ENCODE peak calls at places on chromosomes 5 and 9, in four cellular contexts. J, E, R and H are unnamed samples.

GRCh38 chr5:40572947-40573346 is 106.8 kb upstream of the PTGER4 start:
- DNase-seq in J (no peak), E (no peak), R (no peak), H (no peak)

GRCh38 chr5:94893404-94894145 is 275.1 kb downstream of the SLF1 start:
- DNase-seq in E (no peak), R (no peak), J (no peak), H (no peak)

GRCh38 chr5:31604240-31604639 is 34.7 kb upstream of the PDZD2 start:
- DNase-seq in J (no peak), E (no peak), R (no peak), H (no peak)

GRCh38 chr9:127142291-127142690 is 19.9 kb upstream of the ANGPTL2 start:
- DNase-seq in J (peak), R (no peak), E (no peak), H (no peak)

GRCh38 chr5:178120661-178121357 is 7.5 kb downstream of the N4BP3 start:
- DNase-seq in R (no peak), E (no peak), J (peak), H (peak)

GRCh38 chr5:160169326-160169725 is 50.1 kb upstream of the PWWP2A start:
- DNase-seq in R (no peak), J (no peak), E (peak), H (no peak)

GRCh38 chr9:119963798-119964372 is 594.6 kb upstream of the BRINP1 start:
- DNase-seq in J (peak), E (peak), R (no peak), H (peak)

GRCh38 chr5:43432486-43433365 is 20.5 kb upstream of the CCL28 start:
- DNase-seq in E (peak), R (no peak), J (no peak), H (peak)

GRCh38 chr5:10973316-10973715 is 212.3 kb upstream of the DAP start:
- DNase-seq in J (no peak), R (no peak), E (no peak), H (no peak)

GRCh38 chr9:24712190-24712589 is 166.5 kb upstream of the IZUMO3 start:
- DNase-seq in J (no peak), E (no peak), R (no peak), H (no peak)

GRCh38 chr9:136506425-136506824 is 23.6 kb upstream of the SEC16A start:
- DNase-seq in R (no peak), E (no peak), J (no peak), H (no peak)

GRCh38 chr5:175683231-175683630 is 25.4 kb downstream of the HRH2 start:
- DNase-seq in J (no peak), R (no peak), E (no peak), H (no peak)

GRCh38 chr5:116423587-116424257 is 150.9 kb downstream of the SEMA6A start:
- DNase-seq in R (no peak), E (no peak), J (no peak), H (no peak)

GRCh38 chr9:113997610-113998009 is 80.5 kb downstream of the AMBP start:
- DNase-seq in R (no peak), E (no peak), J (peak), H (no peak)

GRCh38 chr5:138230261-138230660 is 17.1 kb upstream of the CDC23 start:
- DNase-seq in E (no peak), R (no peak), J (no peak), H (no peak)

GRCh38 chr5:53481887-53482716 is 1.7 kb downstream of the FST start:
- DNase-seq in R (peak), E (no peak), J (peak), H (no peak)

GRCh38 chr5:160342413-160342941 is 27.9 kb downstream of the C1QTNF2 start:
- DNase-seq in R (no peak), J (no peak), E (peak), H (no peak)

GRCh38 chr5:111447822-111448221 is 64.5 kb downstream of the STARD4 start:
- DNase-seq in J (no peak), E (no peak), R (no peak), H (no peak)

GRCh38 chr5:165928971-165929370 is 2362.5 kb upstream of the WWC1 start:
- DNase-seq in E (no peak), J (no peak), R (no peak), H (no peak)

GRCh38 chr5:170681013-170681433 is 102.5 kb upstream of the GABRP start:
- DNase-seq in J (peak), E (no peak), R (no peak), H (no peak)

GRCh38 chr5:2160811-2161210 is 278.1 kb upstream of the IRX4 start:
- DNase-seq in J (no peak), E (no peak), R (no peak), H (no peak)

GRCh38 chr9:109894921-109895758 is 115.1 kb downstream of the PALM2AKAP2 start:
- DNase-seq in J (no peak), E (no peak), R (peak), H (no peak)

GRCh38 chr5:59358497-59358896 is 535.0 kb downstream of the PDE4D start:
- DNase-seq in R (no peak), J (no peak), E (no peak), H (no peak)

GRCh38 chr5:151417712-151418111 is 29.7 kb upstream of the SLC36A1 start:
- DNase-seq in R (no peak), J (no peak), E (no peak), H (no peak)

GRCh38 chr9:96048954-96049831 is 173.7 kb downstream of the ERCC6L2 start:
- DNase-seq in E (no peak), J (no peak), R (peak), H (no peak)

GRCh38 chr9:100098241-100098886 is 436 bp downstream of the ERP44 start:
- DNase-seq in J (peak), R (no peak), E (no peak), H (peak)

GRCh38 chr5:92559743-92560142 is 1021.3 kb downstream of the NR2F1-AS1 start:
- DNase-seq in R (no peak), J (no peak), E (peak), H (no peak)

GRCh38 chr5:41143124-41143523 is 70.2 kb downstream of the C6 start:
- DNase-seq in R (no peak), J (no peak), E (no peak), H (no peak)

GRCh38 chr9:130327070-130327780 is 61.7 kb downstream of the HMCN2 start:
- DNase-seq in J (peak), E (no peak), R (no peak), H (no peak)

GRCh38 chr9:20353931-20354652 is 268.2 kb downstream of the MLLT3 start:
- DNase-seq in J (no peak), R (no peak), E (no peak), H (peak)

GRCh38 chr9:20355022-20355421 is 267.3 kb downstream of the MLLT3 start:
- DNase-seq in E (peak), J (no peak), R (no peak), H (no peak)

GRCh38 chr9:20358201-20358600 is 264.1 kb downstream of the MLLT3 start:
- DNase-seq in R (no peak), J (no peak), E (no peak), H (peak)

GRCh38 chr9:20357207-20357503 is 265.1 kb downstream of the MLLT3 start:
- DNase-seq in J (no peak), R (no peak), E (no peak), H (no peak)

DNA sequence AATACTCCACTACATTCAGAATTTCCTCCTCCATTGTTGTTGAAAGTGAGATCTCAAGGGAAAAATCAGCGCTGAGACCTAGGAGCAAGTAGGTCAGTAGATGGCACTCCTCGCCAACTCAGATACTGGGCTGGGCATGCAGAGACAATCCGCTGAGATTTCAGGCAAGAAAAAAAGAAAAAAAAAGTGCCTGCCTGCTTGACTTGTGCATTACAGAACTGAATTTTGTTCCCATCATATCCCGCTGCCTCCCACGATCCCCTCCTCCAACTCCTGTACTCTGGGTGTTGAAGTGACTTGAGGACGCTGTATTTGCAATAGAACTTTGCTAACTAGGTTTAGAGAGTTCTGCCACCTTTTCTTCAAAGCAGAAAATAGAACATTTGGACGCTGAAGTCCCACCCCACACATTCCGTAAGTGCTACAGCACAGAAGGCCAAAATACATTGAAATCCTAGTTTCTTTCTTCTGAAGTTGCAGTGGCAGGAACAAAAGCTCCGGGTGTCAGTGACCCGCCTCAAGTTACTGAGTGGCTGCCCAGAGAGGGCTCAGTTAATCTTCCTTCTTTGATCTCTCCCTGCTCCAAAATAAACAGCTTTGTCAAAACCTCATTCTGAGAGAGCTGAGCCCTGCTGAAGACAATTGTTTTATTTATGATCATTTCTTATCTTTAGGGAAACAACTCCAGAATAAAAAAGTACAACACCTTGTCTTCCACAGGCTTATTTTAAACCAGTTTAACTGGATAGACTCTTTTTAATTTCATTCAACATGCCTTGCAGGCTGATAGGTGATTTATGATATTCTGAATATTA is 265.7 kb downstream of the MLLT3 start:
- DNase-seq in R (peak), J (peak), E (peak), H (peak)
- H3K4me3 ChIP-seq in R (peak), J (no peak), E (no peak), H (peak)

DNA sequence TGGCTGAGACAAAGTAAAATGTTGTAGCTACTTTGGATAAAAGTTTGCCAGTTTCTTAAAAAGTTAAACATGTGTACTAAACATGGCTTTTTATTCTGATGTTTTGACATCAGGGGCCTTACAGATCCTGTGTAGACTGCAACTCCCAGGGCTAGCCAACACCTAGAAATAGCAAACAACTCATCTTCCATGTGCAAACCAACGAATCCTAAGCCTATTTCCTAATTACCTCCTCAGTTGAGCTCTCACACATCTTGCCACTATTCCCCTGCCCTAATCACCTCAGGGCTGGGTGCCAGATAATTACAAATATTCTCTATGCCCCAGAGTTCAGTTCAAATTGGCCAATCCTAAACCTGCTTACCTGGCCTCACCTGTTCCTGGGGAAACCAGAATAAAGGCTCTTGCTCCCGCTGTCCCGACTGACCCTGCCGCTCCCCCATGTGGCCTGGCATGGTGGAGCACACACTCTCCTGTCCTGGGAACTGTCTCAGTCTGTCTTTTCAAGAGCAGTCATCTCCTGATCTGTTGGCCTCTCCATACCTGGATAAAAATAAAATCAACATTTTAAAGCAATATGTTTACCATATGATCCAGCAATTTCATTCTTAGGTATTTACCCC is 37.1 kb upstream of the FAM169A start:
- DNase-seq in R (no peak), J (peak), E (no peak), H (no peak)
- TF ChIP-seq CTCF in R (no peak), J (peak), E (peak), H (peak)

GRCh38 chr5:108366500-108366899 is 15.4 kb downstream of the FBXL17 start:
- DNase-seq in J (no peak), R (no peak), E (no peak), H (no peak)

GRCh38 chr5:108369167-108369566 is 12.7 kb downstream of the FBXL17 start:
- DNase-seq in R (no peak), J (no peak), E (no peak), H (no peak)

GRCh38 chr5:108372369-108372768 is 9.5 kb downstream of the FBXL17 start:
- DNase-seq in J (no peak), R (no peak), E (no peak), H (no peak)

GRCh38 chr5:108371263-108371662 is 10.6 kb downstream of the FBXL17 start:
- DNase-seq in J (no peak), E (no peak), R (no peak), H (no peak)

DNA sequence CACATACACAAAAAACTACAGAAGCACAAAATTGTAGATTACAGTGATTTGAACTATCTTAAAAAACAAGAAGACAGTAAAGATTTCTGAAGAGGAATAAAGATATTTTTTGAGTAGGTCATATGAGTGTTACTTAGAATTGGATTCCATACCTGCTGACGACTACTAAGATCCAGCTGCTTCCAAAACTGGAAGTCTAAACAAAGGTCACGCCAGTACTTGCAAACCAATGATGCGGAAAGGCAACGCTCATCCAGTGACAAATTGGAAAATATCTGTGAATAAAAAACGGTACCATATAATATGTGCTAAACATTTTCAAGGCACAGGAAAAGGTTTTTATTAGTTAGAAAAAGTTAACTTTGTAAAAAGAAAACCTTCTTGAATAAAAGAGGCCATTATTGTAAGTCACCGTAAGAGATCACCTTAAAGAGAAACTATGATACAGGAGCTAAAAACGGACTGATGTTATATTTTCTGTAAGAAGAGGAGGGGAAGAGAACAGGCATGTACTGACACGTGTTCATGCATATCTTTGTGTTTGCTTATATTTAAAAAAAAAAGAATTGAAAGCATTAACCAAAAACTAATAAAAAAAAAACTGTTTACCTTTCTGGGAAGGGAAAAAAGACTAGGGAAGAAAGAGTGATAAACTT is 14.1 kb downstream of the FBXL17 start:
- DNase-seq in J (no peak), E (no peak), R (no peak), H (no peak)
- H3K4me3 ChIP-seq in J (no peak), E (no peak), R (no peak), H (peak)

GRCh38 chr5:132744659-132745058 is 2.6 kb upstream of the CCNI2 start:
- DNase-seq in R (no peak), J (no peak), E (no peak), H (no peak)

GRCh38 chr5:132748522-132749000 is 1.3 kb downstream of the CCNI2 start:
- DNase-seq in E (no peak), R (no peak), J (no peak), H (no peak)

GRCh38 chr5:132747064-132747692 is at the start of gene CCNI2:
- DNase-seq in J (peak), R (no peak), E (no peak), H (no peak)

GRCh38 chr5:132747693-132748440 is 641 bp downstream of the CCNI2 start:
- DNase-seq in J (peak), E (no peak), R (no peak), H (no peak)

GRCh38 chr5:132746592-132747063 is 598 bp upstream of the CCNI2 start:
- DNase-seq in J (no peak), R (no peak), E (no peak), H (no peak)
- TF ChIP-seq CTCF in J (peak), R (no peak), E (peak), H (peak)

DNA sequence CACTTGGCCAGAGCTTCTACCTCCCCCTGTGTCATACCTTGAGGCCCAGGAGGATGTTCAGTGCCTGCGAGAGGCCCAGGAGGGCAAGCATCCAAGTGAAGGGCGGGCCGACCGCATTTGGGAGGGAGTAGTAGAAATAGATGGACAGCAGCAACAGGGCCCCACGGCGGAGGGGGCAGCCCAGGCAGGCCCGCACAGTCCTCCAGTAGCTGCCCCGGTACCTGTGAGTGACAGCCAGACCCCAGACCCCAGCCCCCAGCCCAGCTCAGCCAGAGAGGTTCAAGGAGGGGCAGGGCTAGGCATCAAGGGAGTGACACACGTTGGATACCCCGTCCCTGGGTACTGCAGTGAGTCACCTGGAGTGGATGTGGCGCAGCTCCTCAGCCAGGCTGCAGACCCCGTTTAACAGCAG is 1.4 kb downstream of the STING1 start:
- DNase-seq in J (no peak), R (no peak), E (no peak), H (no peak)
- H3K4me3 ChIP-seq in J (no peak), R (peak), E (peak), H (no peak)

GRCh38 chr9:98365227-98365669 is 109.8 kb upstream of the TBC1D2 start:
- DNase-seq in E (no peak), J (no peak), R (no peak), H (no peak)
- TF ChIP-seq CTCF in E (peak), J (peak), R (no peak), H (peak)

DNA sequence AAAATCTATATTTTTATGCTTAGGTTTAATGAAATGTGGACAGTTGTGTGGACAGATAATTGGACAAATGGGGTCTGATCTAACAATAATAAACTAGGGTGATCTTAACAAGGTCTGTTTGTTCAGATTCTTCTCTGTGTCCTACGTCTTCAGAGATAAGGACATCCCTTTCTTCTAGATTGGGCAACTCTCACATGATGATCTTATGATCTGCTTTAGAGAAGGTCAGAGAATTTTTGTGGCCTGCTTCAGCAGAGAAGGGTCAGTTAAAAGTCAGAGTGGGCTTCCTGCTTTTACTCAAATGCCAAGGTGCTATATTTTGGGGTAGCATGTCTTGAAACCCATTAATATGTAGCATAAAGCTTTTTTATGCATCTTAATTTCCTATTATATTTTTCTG is 63.8 kb upstream of the RGMB start:
- DNase-seq in R (no peak), E (no peak), J (no peak), H (no peak)
- H3K4me3 ChIP-seq in R (no peak), E (no peak), J (no peak), H (no peak)

GRCh38 chr5:28346696-28347095 is 1308.3 kb upstream of the CDH9 start:
- DNase-seq in E (no peak), J (no peak), R (no peak), H (no peak)

GRCh38 chr5:28344803-28345433 is 1306.5 kb upstream of the CDH9 start:
- DNase-seq in R (no peak), J (no peak), E (no peak), H (peak)
- TF ChIP-seq CTCF in R (no peak), J (peak), E (no peak), H (peak)